ENCODE peak calls at places on chromosomes 4 and X, in four cellular contexts. S is H1, N is suprapubic skin, P is adipocyte. A is an unnamed sample. For H3K4me1, the result is how much of the 10 kb centered on the place peaks cover.

GRCh38 chr4:103018391-103019318 is 850 bp downstream of the SLC9B1 start:
- DNase-seq in S (no peak), N (no peak), P (peak), A (peak)

GRCh38 chr4:150145950-150146340 is 67.7 kb downstream of the DCLK2 start:
- DNase-seq in S (no peak), N (no peak), P (peak), A (no peak)

GRCh38 chrX:48715066-48715465 is 18.5 kb downstream of the SUV39H1 start:
- DNase-seq in S (no peak), N (no peak), P (peak), A (no peak)

GRCh38 chr4:25090516-25090915 is 59.8 kb upstream of the LGI2 start:
- DNase-seq in S (no peak), N (no peak), P (no peak), A (no peak)

GRCh38 chr4:84028340-84028739 is 470.8 kb downstream of the NKX6-1 start:
- DNase-seq in S (no peak), N (no peak), P (no peak), A (no peak)

GRCh38 chr4:114599231-114600065 is 841 bp downstream of the UGT8 start:
- DNase-seq in S (no peak), N (no peak), P (peak), A (no peak)

GRCh38 chr4:140693577-140693976 is 62.6 kb downstream of the TBC1D9 start:
- DNase-seq in S (no peak), N (no peak), P (peak), A (no peak)

GRCh38 chr4:147837435-147837834 is 105.5 kb downstream of the ARHGAP10 start:
- DNase-seq in S (no peak), N (no peak), P (no peak), A (no peak)

GRCh38 chr4:155271557-155271956 is 63.1 kb downstream of the NPY2R start:
- DNase-seq in S (no peak), N (no peak), P (peak), A (no peak)

GRCh38 chr4:132770776-132771175 is 378.3 kb upstream of the PCDH10 start:
- DNase-seq in S (no peak), N (no peak), P (no peak), A (no peak)

GRCh38 chr4:101284546-101284945 is 62.8 kb downstream of the PPP3CA start:
- DNase-seq in S (no peak), N (no peak), P (peak), A (no peak)

GRCh38 chr4:87073570-87074470 is 139.0 kb downstream of the AFF1 start:
- DNase-seq in S (no peak), N (no peak), P (no peak), A (no peak)

GRCh38 chr4:72312032-72312650 is 256.9 kb downstream of the ADAMTS3 start:
- DNase-seq in S (no peak), N (peak), P (peak), A (peak)

GRCh38 chr4:38723726-38724506 is 58.9 kb downstream of the TLR10 start:
- DNase-seq in S (no peak), N (no peak), P (peak), A (no peak)

GRCh38 chrX:319579-320125 is 1.1 kb upstream of the GTPBP6 start:
- DNase-seq in S (no peak), N (peak), P (peak), A (peak)

GRCh38 chr4:73583661-73584060 is 36.6 kb downstream of the RASSF6 start:
- DNase-seq in S (no peak), N (no peak), P (no peak), A (no peak)

GRCh38 chr4:1668488-1668840 is 15.6 kb downstream of the FAM53A start:
- DNase-seq in S (no peak), N (no peak), P (no peak), A (no peak)

GRCh38 chr4:1664141-1664540 is 20.0 kb downstream of the FAM53A start:
- DNase-seq in S (no peak), N (no peak), P (no peak), A (no peak)

GRCh38 chr4:1663549-1663948 is 20.6 kb downstream of the FAM53A start:
- DNase-seq in S (no peak), N (no peak), P (no peak), A (no peak)

GRCh38 chr4:1667273-1667672 is 16.8 kb downstream of the FAM53A start:
- DNase-seq in S (no peak), N (no peak), P (no peak), A (no peak)

DNA sequence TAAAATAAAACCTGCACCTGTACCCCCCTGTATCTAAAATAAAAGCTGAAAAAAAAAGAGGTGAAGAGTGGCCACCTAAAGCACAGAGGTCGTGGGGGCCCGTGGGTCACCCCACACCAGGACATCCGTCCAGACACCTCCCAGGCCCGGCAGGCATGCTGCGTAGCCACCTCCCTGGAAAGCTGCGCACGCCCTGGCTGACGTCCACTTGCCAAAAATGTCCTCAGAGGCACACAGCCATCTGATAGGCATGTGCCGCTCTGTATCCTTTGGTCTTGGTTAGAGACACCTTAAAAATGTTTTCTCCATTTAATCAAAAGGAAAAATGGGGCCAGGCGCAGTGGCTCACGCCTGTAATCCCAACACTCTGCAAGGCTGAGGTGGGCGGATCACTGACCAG is 17.7 kb downstream of the FAM53A start:
- DNase-seq in S (no peak), N (no peak), P (no peak), A (no peak)
- H3K4me1 ChIP-seq in S (under half), N (under half), P (under half), A (under half)

GRCh38 chr4:145103496-145103895 is 5.4 kb downstream of the ABCE1 start:
- DNase-seq in S (no peak), N (no peak), P (no peak), A (no peak)
- H3K4me1 ChIP-seq in S (under half), N (under half), P (under half), A (under half)

GRCh38 chr4:48137766-48138349 is 3.8 kb upstream of the TXK start:
- DNase-seq in S (no peak), N (no peak), P (no peak), A (no peak)
- H3K4me1 ChIP-seq in S (under half), N (under half), P (under half), A (under half)

GRCh38 chr4:156957558-156957957 is 14.0 kb downstream of the PDGFC start:
- DNase-seq in S (no peak), N (no peak), P (no peak), A (no peak)
- H3K4me1 ChIP-seq in S (under half), N (under half), P (under half), A (under half)

GRCh38 chr4:26863512-26863911 is 2.9 kb downstream of the STIM2 start:
- DNase-seq in S (no peak), N (no peak), P (no peak), A (no peak)
- H3K4me1 ChIP-seq in S (under half), N (half or more), P (under half), A (under half)

DNA sequence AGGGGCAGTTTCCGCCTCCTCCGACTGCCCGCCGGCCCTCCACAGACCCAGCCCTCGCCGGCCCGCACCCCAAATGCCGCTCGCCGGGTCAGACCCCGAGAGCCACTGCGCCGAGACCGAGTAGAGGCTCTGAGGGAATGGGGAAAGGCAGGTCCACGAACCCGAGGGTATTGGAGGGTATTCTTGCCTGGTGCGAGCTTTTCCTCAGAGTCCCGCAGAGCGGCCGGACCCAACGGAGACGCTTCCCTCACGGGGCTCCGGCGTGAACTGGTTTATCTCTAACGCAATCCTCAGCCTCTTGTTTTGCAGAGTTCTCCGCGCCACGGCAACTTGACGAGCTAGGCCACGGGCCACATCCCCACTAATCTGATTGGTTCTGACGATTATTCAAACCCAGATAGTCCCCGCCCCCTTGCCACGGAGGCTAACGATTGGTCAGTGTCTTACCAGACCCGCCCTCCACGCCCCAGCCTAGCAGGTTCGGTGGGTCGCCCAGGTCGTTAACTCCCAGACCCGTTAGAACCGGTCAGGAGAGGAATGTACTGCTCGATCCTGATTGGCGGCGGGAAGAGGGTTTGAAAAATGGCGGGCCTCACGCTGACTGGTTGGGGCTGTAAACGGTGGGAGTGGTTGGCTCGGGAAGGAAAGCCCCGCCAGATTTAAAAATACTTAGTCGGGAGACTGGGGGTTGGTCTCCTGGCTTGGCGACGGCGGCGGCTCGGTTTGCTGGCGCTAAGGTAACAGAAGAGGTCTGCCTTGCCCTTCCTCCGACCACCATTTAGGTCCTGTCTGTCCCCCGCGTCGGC is at the start of gene HMGB2:
- DNase-seq in S (peak), N (peak), P (peak), A (peak)
- H3K4me1 ChIP-seq in S (under half), N (under half), P (under half), A (under half)

GRCh38 chr4:168483786-168484185 is 3.5 kb upstream of the DDX60L start:
- DNase-seq in S (no peak), N (no peak), P (peak), A (no peak)

GRCh38 chr4:168485511-168485910 is 5.2 kb upstream of the DDX60L start:
- DNase-seq in S (no peak), N (no peak), P (no peak), A (no peak)

GRCh38 chr4:168486961-168487820 is 6.9 kb upstream of the DDX60L start:
- DNase-seq in S (no peak), N (no peak), P (peak), A (no peak)

GRCh38 chr4:168487821-168488162 is 7.5 kb upstream of the DDX60L start:
- DNase-seq in S (no peak), N (no peak), P (no peak), A (no peak)

DNA sequence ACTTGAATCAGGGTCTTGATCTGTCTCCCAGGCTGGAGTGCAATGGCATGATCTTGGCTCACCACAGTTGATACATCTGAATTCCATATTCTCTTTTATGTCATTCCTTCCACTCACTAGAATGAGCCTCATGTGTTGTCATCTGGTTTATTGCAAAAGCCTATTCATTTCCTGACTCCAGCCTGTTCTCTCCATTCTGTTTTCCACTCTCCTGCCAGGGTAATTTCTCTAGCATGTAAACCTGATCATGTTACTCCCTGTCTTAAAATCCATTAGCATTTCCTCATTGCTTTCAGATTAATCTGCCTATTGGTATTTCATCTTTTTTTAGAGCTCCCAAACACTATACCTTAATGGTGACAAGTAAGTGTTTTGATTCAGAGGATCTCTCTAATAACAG is 4.3 kb upstream of the DDX60L start:
- DNase-seq in S (no peak), N (no peak), P (peak), A (no peak)
- H3K4me1 ChIP-seq in S (under half), N (under half), P (under half), A (under half)

GRCh38 chr4:7807351-7807921 is 132.2 kb downstream of the AFAP1 start:
- DNase-seq in S (no peak), N (peak), P (no peak), A (no peak)
- H3K4me1 ChIP-seq in S (under half), N (under half), P (half or more), A (under half)

DNA sequence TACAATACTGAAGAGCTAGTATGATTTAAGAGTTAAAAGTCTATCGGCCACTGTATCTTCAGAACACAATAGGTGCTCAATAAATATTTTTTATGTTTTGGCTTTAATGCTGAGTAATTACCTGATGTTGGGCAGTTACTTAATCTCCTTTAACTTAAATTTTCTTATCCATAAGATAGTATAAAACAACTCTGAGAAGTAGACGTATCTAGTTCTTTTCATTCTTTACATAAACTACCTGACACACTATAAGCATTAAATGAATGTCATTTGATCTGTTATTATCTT is 22.9 kb downstream of the ELF2 start:
- DNase-seq in S (no peak), N (no peak), P (no peak), A (no peak)
- H3K4me1 ChIP-seq in S (under half), N (under half), P (under half), A (under half)

DNA sequence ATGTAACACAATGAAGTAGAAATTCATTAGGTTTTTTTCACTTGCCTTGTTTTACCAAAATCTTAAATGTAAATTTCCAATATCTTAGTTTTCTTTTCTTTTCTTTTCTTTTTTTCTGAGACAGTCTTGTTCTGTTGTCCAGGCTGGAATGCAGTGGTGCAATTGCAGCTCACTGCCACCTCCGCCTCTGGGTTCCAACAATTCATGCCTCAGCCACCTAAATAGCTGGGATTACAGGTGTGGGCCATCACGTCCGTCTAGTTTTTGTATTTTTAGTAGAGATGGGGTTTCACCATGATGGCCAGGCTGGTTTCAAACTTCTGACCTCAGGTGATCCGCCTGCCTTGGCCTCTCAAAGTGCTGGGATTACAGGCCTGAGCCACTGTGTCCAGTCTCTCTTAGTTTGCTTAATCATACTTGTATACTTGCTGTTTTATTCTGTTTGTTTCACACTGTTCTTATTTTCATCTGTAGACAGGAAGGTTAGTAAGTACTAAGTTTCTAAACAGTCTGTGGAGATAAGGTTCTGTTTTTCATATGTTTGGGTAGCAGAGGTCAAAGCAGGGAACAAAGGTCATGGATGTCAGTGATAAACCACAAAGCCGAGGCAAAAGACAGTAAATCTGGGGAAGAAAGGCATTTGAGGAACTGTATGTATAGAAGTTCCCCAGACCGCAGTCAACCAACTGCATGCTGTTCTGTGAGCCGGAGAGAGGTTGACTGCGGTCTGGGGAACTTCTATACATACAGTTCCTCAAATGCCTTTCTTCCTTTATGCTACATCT is 129.1 kb downstream of the CBR4 start:
- DNase-seq in S (no peak), N (no peak), P (no peak), A (peak)
- H3K4me1 ChIP-seq in S (under half), N (under half), P (half or more), A (under half)